ENCODE peak calls at places on chromosomes 6 and 20, in six cellular contexts. J is osteocyte; L is colonic mucosa; S is GM12865; F is CD8-positive, alpha-beta T cell; B is ovary. V is an unnamed sample.

GRCh38 chr20:49562341-49563014 is 5.5 kb downstream of the PTGIS start:
- DNase-seq in J (peak; percentile 89), L (peak; percentile 49), F (no peak), S (no peak), B (peak; percentile 88), V (peak; percentile 20)

GRCh38 chr6:40999498-41000070 is 39.4 kb downstream of the UNC5CL start:
- DNase-seq in L (peak; percentile 67), J (no peak), B (peak; percentile 84), S (peak; percentile 47), F (no peak), V (peak; percentile 63)

GRCh38 chr20:652611-653109 is 340 bp downstream of the SRXN1 start:
- DNase-seq in L (peak; percentile 37), J (no peak), B (peak; percentile 68), F (no peak), S (no peak), V (no peak)

GRCh38 chr6:2468601-2468955 is 223.2 kb upstream of the GMDS start:
- DNase-seq in S (no peak), L (no peak), F (no peak), J (no peak), B (no peak), V (no peak)

GRCh38 chr20:13493143-13493542 is 145.6 kb downstream of the TASP1 start:
- DNase-seq in S (no peak), J (no peak), B (no peak), L (no peak), F (no peak), V (no peak)

GRCh38 chr6:146310628-146311027 is 233.0 kb upstream of the RAB32 start:
- DNase-seq in B (no peak), J (no peak), S (no peak), L (no peak), F (no peak), V (no peak)

GRCh38 chr20:7608246-7608645 is 332.0 kb downstream of the HAO1 start:
- DNase-seq in J (no peak), F (no peak), L (no peak), S (no peak), B (no peak), V (no peak)

GRCh38 chr6:12047304-12047703 is 35.2 kb downstream of the HIVEP1 start:
- DNase-seq in F (no peak), L (no peak), B (no peak), S (peak; percentile 83), J (no peak), V (no peak)

GRCh38 chr20:19067986-19068385 is 144.5 kb upstream of the SLC24A3 start:
- DNase-seq in B (no peak), S (no peak), J (no peak), F (no peak), L (no peak), V (no peak)

GRCh38 chr20:38610521-38610920 is 8.9 kb downstream of the ARHGAP40 start:
- DNase-seq in S (no peak), J (no peak), L (no peak), B (no peak), F (no peak), V (no peak)

GRCh38 chr6:145897552-145897951 is 66.6 kb downstream of the SHPRH start:
- DNase-seq in S (no peak), J (no peak), F (no peak), L (no peak), B (no peak), V (no peak)

GRCh38 chr6:37987008-37987407 is 167.5 kb downstream of the ZFAND3 start:
- DNase-seq in S (no peak), F (no peak), J (no peak), B (no peak), L (no peak), V (no peak)

GRCh38 chr20:46857061-46857831 is 37.4 kb upstream of the EYA2 start:
- DNase-seq in B (no peak), L (no peak), S (no peak), F (no peak), J (no peak), V (no peak)

GRCh38 chr6:111600588-111601440 is 4.9 kb downstream of the TRAF3IP2 start:
- DNase-seq in S (no peak), L (no peak), F (no peak), B (no peak), J (no peak), V (no peak)

GRCh38 chr20:43658723-43659419 is 8.0 kb upstream of the MYBL2 start:
- DNase-seq in F (no peak), S (no peak), J (no peak), L (no peak), B (no peak), V (no peak)

GRCh38 chr6:30743099-30744053 is 889 bp upstream of the FLOT1 start:
- DNase-seq in J (no peak), F (peak; percentile 19), L (peak; percentile 62), S (peak; percentile 64), B (peak; percentile 40), V (no peak)

DNA sequence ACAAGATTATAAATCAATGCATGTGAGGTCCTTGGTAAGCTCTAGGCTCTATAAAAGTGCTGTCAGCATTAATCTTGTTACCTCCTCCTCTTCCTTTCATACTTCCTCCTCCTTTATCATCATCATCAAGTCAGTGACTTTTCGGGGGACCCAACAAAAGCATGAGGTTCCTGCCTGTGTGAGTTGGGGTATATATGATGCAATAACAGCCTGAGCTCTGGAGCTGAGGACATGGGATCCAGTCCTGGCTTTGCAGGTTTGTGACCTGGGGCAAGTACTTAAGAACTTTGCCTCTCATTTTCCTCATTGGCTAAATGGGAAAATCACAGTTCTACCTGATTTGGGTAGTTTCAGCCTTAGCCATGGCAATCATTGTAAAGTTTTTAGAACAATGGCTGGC is 7.1 kb upstream of the PHACTR3 start:
- DNase-seq in L (no peak), S (no peak), J (no peak), F (no peak), B (no peak), V (no peak)
- TF ChIP-seq CTCF in L (no peak), S (no peak), J (no peak), F (no peak), B (no peak), V (no peak)

DNA sequence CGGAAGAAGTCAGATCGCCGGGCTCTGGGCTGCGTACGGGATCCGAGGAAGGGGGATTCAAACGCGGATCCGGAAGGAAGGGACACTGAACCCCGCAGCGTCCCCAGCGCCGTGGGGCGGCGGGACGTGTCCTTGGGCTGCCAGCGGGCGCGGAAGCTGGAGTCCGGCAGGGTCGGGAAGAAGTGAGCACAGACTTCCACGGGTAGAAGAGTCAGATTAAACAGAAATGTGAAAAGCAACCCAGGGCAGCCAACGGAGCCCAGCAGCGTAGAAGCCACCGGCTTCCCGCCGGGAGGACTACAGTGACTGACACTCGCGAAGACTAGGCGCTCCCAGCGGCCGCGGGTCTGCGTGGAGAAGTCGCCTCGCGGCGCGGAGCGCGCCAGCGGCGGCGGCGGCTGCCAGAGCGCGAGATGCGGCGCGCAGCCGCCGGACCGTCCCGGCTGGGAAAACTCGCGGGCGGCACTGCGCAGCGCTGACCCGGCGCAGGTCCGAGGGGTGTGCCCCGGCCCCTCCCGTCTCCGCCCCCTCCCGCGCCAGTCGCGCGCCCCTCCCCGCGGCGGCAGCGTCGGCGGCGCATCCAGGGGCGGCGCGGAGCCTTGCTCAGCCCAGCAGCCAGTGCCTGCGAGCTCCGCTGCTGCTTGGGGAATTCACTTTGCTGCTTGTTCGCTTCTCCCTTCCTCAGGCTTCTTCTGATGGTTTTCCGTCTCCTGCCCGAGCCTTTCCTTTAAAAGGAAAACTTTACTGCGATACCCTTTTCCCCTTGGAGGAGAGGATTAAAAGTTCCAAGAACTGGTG is at the start of gene SAMD5:
- DNase-seq in L (peak; percentile 78), F (no peak), S (peak; percentile 25), J (peak; percentile 94), B (peak; percentile 41), V (no peak)
- TF ChIP-seq CTCF in L (no peak), F (no peak), S (no peak), J (peak; percentile 20), B (no peak), V (no peak)

GRCh38 chr6:108247965-108248536 is 12.8 kb downstream of the SNX3 start:
- DNase-seq in S (no peak), J (no peak), F (no peak), L (no peak), B (no peak), V (no peak)

GRCh38 chr6:108251252-108251651 is 9.6 kb downstream of the SNX3 start:
- DNase-seq in S (no peak), J (no peak), L (no peak), F (no peak), B (no peak), V (no peak)

GRCh38 chr6:108252055-108252454 is 8.8 kb downstream of the SNX3 start:
- DNase-seq in J (no peak), L (no peak), B (no peak), F (no peak), S (no peak), V (no peak)

GRCh38 chr6:108254436-108255410 is 6.1 kb downstream of the SNX3 start:
- DNase-seq in L (no peak), J (no peak), B (no peak), F (no peak), S (no peak), V (no peak)

GRCh38 chr6:108250240-108250866 is 10.5 kb downstream of the SNX3 start:
- DNase-seq in J (no peak), L (no peak), F (no peak), S (peak; percentile 48), B (no peak), V (no peak)
- TF ChIP-seq CTCF in J (peak; percentile 32), L (no peak), F (no peak), S (peak; percentile 31), B (no peak), V (no peak)

GRCh38 chr6:126529605-126530004 is 189.7 kb downstream of the CENPW start:
- DNase-seq in L (no peak), S (no peak), J (no peak), F (no peak), B (no peak), V (no peak)
- TF ChIP-seq CTCF in L (no peak), S (no peak), J (no peak), F (no peak), B (no peak), V (no peak)

GRCh38 chr6:135086414-135086764 is 31.8 kb upstream of the HBS1L start:
- DNase-seq in B (no peak), L (no peak), S (peak; percentile 35), F (no peak), J (no peak), V (no peak)

GRCh38 chr6:135087803-135088202 is 33.2 kb upstream of the HBS1L start:
- DNase-seq in J (no peak), S (no peak), L (no peak), F (no peak), B (no peak), V (peak; percentile 47)

GRCh38 chr6:135085700-135086413 is 31.2 kb upstream of the HBS1L start:
- DNase-seq in J (no peak), S (peak; percentile 41), F (no peak), B (no peak), L (no peak), V (no peak)

GRCh38 chr6:135088232-135088760 is 33.7 kb upstream of the HBS1L start:
- DNase-seq in J (no peak), L (no peak), S (no peak), F (no peak), B (no peak), V (no peak)

GRCh38 chr6:135087403-135087802 is 32.8 kb upstream of the HBS1L start:
- DNase-seq in L (no peak), S (peak; percentile 19), J (no peak), F (no peak), B (no peak), V (no peak)
- TF ChIP-seq CTCF in L (no peak), S (peak; percentile 3), J (no peak), F (no peak), B (no peak), V (peak; percentile 18)

GRCh38 chr6:160520043-160520904 is 143.8 kb downstream of the LPA start:
- DNase-seq in F (peak; percentile 70), L (peak; percentile 86), S (peak; percentile 78), B (peak; percentile 82), J (peak; percentile 93), V (peak; percentile 49)
- TF ChIP-seq CTCF in F (peak; percentile 95), L (no peak), S (no peak), B (peak; percentile 90), J (peak; percentile 32), V (peak; percentile 70)

GRCh38 chr20:62047666-62048345 is 17.9 kb downstream of the TAF4 start:
- DNase-seq in L (no peak), F (no peak), B (peak; percentile 10), J (no peak), S (no peak), V (no peak)
- TF ChIP-seq CTCF in L (no peak), F (no peak), B (no peak), J (no peak), S (no peak), V (no peak)